ENCODE peak calls at places on chromosomes 4 and X, in ten cellular contexts. C is NCI-H82; I is mucosa of descending colon; J is kidney epithelial cell; D is effector memory CD8-positive, alpha-beta T cell; H is HCT116; T is cardiac fibroblast; R is BE2C; Q is GM04504; L is lower lobe of right lung. Z is an unnamed sample.

GRCh38 chr4:1381944-1382541 is 24.2 kb downstream of the NKX1-1 start:
- DNase-seq in H (no peak), D (no peak), J (no peak), C (no peak), T (no peak), I (no peak), R (peak), Q (no peak), L (peak), Z (no peak)

GRCh38 chrX:53283567-53283966 is 2.2 kb upstream of the IQSEC2 start:
- DNase-seq in Q (no peak), I (no peak), R (no peak), H (no peak), C (no peak), D (no peak), L (no peak), J (no peak), T (no peak), Z (no peak)

GRCh38 chr4:60682901-60683300 is 517.2 kb upstream of the ADGRL3 start:
- DNase-seq in L (no peak), C (no peak), T (peak), Q (peak), R (no peak), J (no peak), D (no peak), H (no peak), I (no peak), Z (no peak)

GRCh38 chr4:25568788-25569231 is 86.8 kb upstream of the SLC34A2 start:
- DNase-seq in C (no peak), L (no peak), D (no peak), T (no peak), J (no peak), R (no peak), Q (no peak), H (no peak), I (no peak), Z (no peak)

GRCh38 chr4:40918330-40918729 is 168.6 kb downstream of the NSUN7 start:
- DNase-seq in L (no peak), T (peak), H (no peak), R (peak), J (no peak), C (peak), Q (peak), D (no peak), I (no peak), Z (no peak)

GRCh38 chrX:110944323-110944761 is 148.7 kb upstream of the CHRDL1 start:
- DNase-seq in Q (no peak), H (no peak), D (no peak), C (no peak), T (no peak), J (no peak), L (no peak), I (peak), R (peak), Z (no peak)

GRCh38 chrX:123173833-123174232 is 10.2 kb upstream of the GRIA3 start:
- DNase-seq in C (peak), T (peak), H (peak), R (no peak), D (no peak), I (no peak), J (no peak), L (no peak), Q (no peak), Z (no peak)

GRCh38 chr4:125323547-125324100 is 8.9 kb downstream of the FAT4 start:
- DNase-seq in C (no peak), R (no peak), Q (no peak), I (no peak), J (no peak), H (no peak), T (peak), L (no peak), D (no peak), Z (peak)

GRCh38 chrX:115560211-115560977 is 580 bp upstream of the PLS3 start:
- DNase-seq in C (no peak), Q (no peak), D (no peak), T (peak), R (no peak), I (no peak), H (peak), J (no peak), L (no peak), Z (no peak)

GRCh38 chr4:105145913-105146285 is 777 bp upstream of the TET2 start:
- DNase-seq in Q (no peak), H (no peak), L (peak), I (no peak), R (no peak), T (no peak), J (no peak), C (peak), D (peak), Z (no peak)

GRCh38 chr4:102815981-102816380 is 11.4 kb downstream of the UBE2D3 start:
- DNase-seq in Q (peak), D (no peak), H (no peak), J (peak), I (no peak), C (no peak), R (no peak), T (peak), L (no peak), Z (peak)

GRCh38 chr4:6184169-6184568 is 16.2 kb downstream of the JAKMIP1 start:
- DNase-seq in I (no peak), T (no peak), Q (no peak), R (no peak), L (no peak), J (no peak), C (no peak), H (no peak), D (no peak), Z (no peak)

GRCh38 chr4:2411786-2412510 is 6.5 kb downstream of the ZFYVE28 start:
- DNase-seq in I (peak), J (no peak), D (no peak), H (no peak), Q (no peak), L (no peak), R (no peak), C (no peak), T (no peak), Z (no peak)

GRCh38 chr4:118746251-118746919 is 61.2 kb downstream of the METTL14 start:
- DNase-seq in H (no peak), Q (no peak), R (no peak), C (no peak), T (no peak), I (no peak), L (no peak), J (no peak), D (no peak), Z (no peak)

GRCh38 chrX:115940888-115941332 is 229.6 kb upstream of the AGTR2 start:
- DNase-seq in I (no peak), J (peak), Q (peak), L (no peak), T (peak), D (no peak), C (peak), R (peak), H (no peak), Z (peak)

GRCh38 chrX:154469114-154469513 is 10.0 kb downstream of the LAGE3 start:
- DNase-seq in D (no peak), C (no peak), L (no peak), Q (no peak), T (no peak), H (no peak), R (no peak), J (no peak), I (no peak), Z (no peak)

GRCh38 chrX:40086569-40087335 is 11.0 kb downstream of the BCOR start:
- DNase-seq in Q (no peak), T (no peak), D (no peak), C (peak), J (no peak), R (no peak), H (no peak), L (no peak), I (peak), Z (peak)

GRCh38 chr4:119652978-119653377 is 24.4 kb upstream of the PDE5A start:
- DNase-seq in D (no peak), T (peak), I (no peak), H (no peak), Q (no peak), C (no peak), J (no peak), R (no peak), L (no peak), Z (no peak)

GRCh38 chrX:48531359-48531954 is 8.1 kb upstream of the TBC1D25 start:
- DNase-seq in J (peak), L (no peak), I (no peak), R (no peak), C (peak), T (peak), Q (peak), D (no peak), H (no peak), Z (peak)

GRCh38 chr4:152942346-152942745 is 6.2 kb downstream of the FHDC1 start:
- DNase-seq in T (no peak), J (no peak), H (no peak), R (no peak), C (no peak), Q (no peak), I (no peak), D (no peak), L (no peak), Z (no peak)

GRCh38 chr4:152321408-152321807 is 214.5 kb downstream of the FBXW7 start:
- DNase-seq in T (no peak), I (no peak), H (no peak), L (no peak), R (no peak), C (no peak), D (no peak), J (no peak), Q (peak), Z (no peak)